ENCODE peak calls at places on chromosomes 12 and 14, in seven cellular contexts. O is IMR-90, S is mesendoderm, R is trophoblast cell, V is H1, W is neuronal stem cell, D is mesenchymal stem cell. K is an unnamed sample. For H3K4me1, the result is how much of the 10 kb centered on the place peaks cover.

GRCh38 chr14:96979611-96980074 is 182.5 kb downstream of the VRK1 start:
- DNase-seq in S (no peak), V (no peak), D (no peak), R (no peak), O (no peak), W (no peak), K (no peak)

GRCh38 chr12:117234441-117234840 is 44.2 kb upstream of the FBXO21 start:
- DNase-seq in V (no peak), R (no peak), W (no peak), O (no peak), S (no peak), D (no peak), K (no peak)

GRCh38 chr12:98893126-98893525 is 248.0 kb downstream of the APAF1 start:
- DNase-seq in O (no peak), D (no peak), W (no peak), R (no peak), S (peak), V (no peak), K (no peak)

GRCh38 chr14:53710615-53711014 is 246.0 kb downstream of the BMP4 start:
- DNase-seq in S (no peak), O (no peak), W (no peak), V (no peak), D (no peak), R (no peak), K (no peak)

GRCh38 chr12:93733358-93733757 is 56.2 kb downstream of the CRADD start:
- DNase-seq in D (no peak), S (no peak), O (no peak), W (no peak), R (no peak), V (no peak), K (no peak)

GRCh38 chr12:44874981-44875416 is 1.1 kb downstream of the NELL2 start:
- DNase-seq in S (peak), W (peak), V (no peak), R (no peak), D (no peak), O (no peak), K (peak)

GRCh38 chr14:22872833-22873520 is 1.4 kb downstream of the LRP10 start:
- DNase-seq in V (no peak), D (no peak), S (no peak), O (no peak), R (no peak), W (no peak), K (no peak)

GRCh38 chr12:66813137-66813867 is 134.4 kb upstream of the GRIP1 start:
- DNase-seq in D (no peak), W (no peak), O (no peak), R (no peak), V (no peak), S (peak), K (no peak)

GRCh38 chr12:31759621-31760459 is 31.0 kb upstream of the AMN1 start:
- DNase-seq in D (no peak), W (no peak), S (no peak), O (no peak), R (no peak), V (no peak), K (no peak)

GRCh38 chr12:4975574-4975973 is 65.9 kb downstream of the KCNA1 start:
- DNase-seq in D (no peak), W (no peak), S (peak), V (no peak), O (no peak), R (no peak), K (peak)

GRCh38 chr14:52332269-52332668 is 18.2 kb downstream of the PTGER2 start:
- DNase-seq in D (no peak), W (no peak), O (peak), R (no peak), S (no peak), V (no peak), K (no peak)

GRCh38 chr12:104201238-104202001 is 14.2 kb upstream of the TXNRD1 start:
- DNase-seq in W (peak), O (peak), S (peak), R (peak), V (no peak), D (peak), K (peak)

GRCh38 chr12:92244036-92244435 is 98.4 kb upstream of the BTG1 start:
- DNase-seq in R (no peak), V (no peak), S (no peak), D (peak), O (peak), W (no peak), K (no peak)
- H3K18ac ChIP-seq in R (no peak), V (no peak), S (no peak), D (no peak), O (no peak), W (no peak), K (no peak)

GRCh38 chr12:124264089-124264795 is 30.7 kb upstream of the RFLNA start:
- DNase-seq in S (no peak), O (no peak), D (no peak), W (no peak), R (no peak), V (no peak), K (no peak)
- H2BK120ac ChIP-seq in S (no peak), O (no peak), D (no peak), W (no peak), R (no peak), V (no peak), K (no peak)

DNA sequence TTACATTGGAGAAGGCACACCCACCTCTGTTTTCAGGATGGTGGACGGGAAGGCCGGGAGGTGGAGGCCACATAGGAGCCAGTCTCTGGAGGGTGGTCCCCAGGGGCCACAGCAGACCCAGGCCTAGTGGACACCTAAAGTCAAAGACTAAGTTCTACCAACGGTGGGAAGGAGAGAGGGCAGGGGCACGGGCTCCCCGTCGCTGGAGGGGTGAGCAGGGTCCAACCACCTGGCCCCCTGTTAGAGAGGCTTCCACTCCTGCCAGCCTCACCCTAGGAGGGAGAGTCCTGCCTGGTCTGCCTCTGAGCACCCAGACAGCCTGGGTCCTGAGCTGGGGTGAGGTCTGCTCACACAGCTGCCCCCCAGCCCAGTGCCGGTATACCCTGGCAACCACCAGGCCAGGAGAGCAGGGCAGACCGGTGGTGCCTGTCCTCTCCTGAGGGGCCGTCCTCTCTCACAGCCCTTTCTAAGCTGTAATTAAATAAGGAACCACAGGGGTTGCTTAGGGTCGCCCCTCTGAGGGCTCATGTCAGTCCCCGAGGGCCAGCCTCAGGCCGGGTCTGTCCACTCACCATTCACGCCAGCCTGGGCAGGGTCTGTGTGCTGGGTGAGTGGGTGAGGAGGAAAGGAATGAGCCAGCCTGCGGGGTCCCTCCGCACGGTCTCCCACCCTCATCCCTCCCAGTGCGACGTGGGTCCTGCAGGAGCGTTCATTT is 2.3 kb downstream of the INF2 start:
- DNase-seq in S (no peak), R (no peak), W (no peak), D (no peak), V (no peak), O (no peak), K (no peak)
- H3K4me1 ChIP-seq in S (under half), R (under half), W (under half), D (half or more), V (under half), O (under half), K (under half)

GRCh38 chr12:41497362-41497761 is 309.2 kb downstream of the PDZRN4 start:
- DNase-seq in O (no peak), S (no peak), R (no peak), D (no peak), V (no peak), W (no peak), K (no peak)
- H3K18ac ChIP-seq in O (no peak), S (no peak), R (no peak), D (no peak), V (no peak), W (no peak), K (no peak)